ENCODE peak calls at places on chromosome 9, in ten cellular contexts. Q, D, H, O, I, M, W, C, B and L are unnamed samples.

GRCh38 chr9:36772449-36773370 is 200.0 kb downstream of the MELK start:
- DNase-seq in Q (no peak), H (no peak), M (no peak), D (peak), W (peak), B (no peak), C (peak), I (peak), O (no peak), L (peak)

GRCh38 chr9:135377431-135377830 is 102.2 kb upstream of the PPP1R26 start:
- DNase-seq in M (no peak), H (no peak), Q (no peak), D (no peak), I (no peak), W (no peak), B (no peak), C (no peak), O (no peak), L (no peak)

GRCh38 chr9:77582572-77583365 is 65.4 kb downstream of the GNA14 start:
- DNase-seq in C (no peak), W (no peak), Q (no peak), D (no peak), B (no peak), H (no peak), I (no peak), M (no peak), O (no peak), L (no peak)

GRCh38 chr9:73807956-73808355 is 656.3 kb downstream of the ANXA1 start:
- DNase-seq in B (no peak), C (no peak), I (peak), W (peak), M (no peak), H (no peak), O (no peak), D (peak), Q (no peak), L (peak)

GRCh38 chr9:4339357-4339756 is 39.5 kb upstream of the GLIS3 start:
- DNase-seq in H (peak), C (peak), O (no peak), M (peak), I (peak), W (peak), B (peak), Q (peak), D (peak), L (peak)

GRCh38 chr9:26833792-26834191 is 58.8 kb downstream of the CAAP1 start:
- DNase-seq in M (no peak), C (no peak), H (no peak), O (no peak), W (no peak), D (no peak), Q (no peak), I (no peak), B (no peak), L (peak)

GRCh38 chr9:37126214-37126788 is 5.9 kb downstream of the ZCCHC7 start:
- DNase-seq in W (no peak), O (no peak), H (no peak), D (no peak), Q (no peak), I (no peak), M (no peak), C (no peak), B (no peak), L (no peak)

GRCh38 chr9:133526721-133527321 is 2.1 kb upstream of the MYMK start:
- DNase-seq in D (peak), O (no peak), B (no peak), M (no peak), W (no peak), I (no peak), Q (no peak), H (no peak), C (no peak), L (no peak)

GRCh38 chr9:112299514-112299913 is 33.9 kb downstream of the PTBP3 start:
- DNase-seq in W (peak), M (no peak), Q (no peak), C (no peak), O (no peak), I (peak), H (no peak), D (peak), B (no peak), L (peak)

GRCh38 chr9:20262611-20263010 is 359.7 kb downstream of the MLLT3 start:
- DNase-seq in D (no peak), O (no peak), W (no peak), H (no peak), I (no peak), C (no peak), B (no peak), M (no peak), Q (no peak), L (no peak)

GRCh38 chr9:132590318-132591182 is 8.1 kb downstream of the BARHL1 start:
- DNase-seq in W (no peak), H (no peak), Q (no peak), B (no peak), O (no peak), D (no peak), I (no peak), M (no peak), C (peak), L (no peak)

GRCh38 chr9:89749500-89750116 is 144.8 kb downstream of the GADD45G start:
- DNase-seq in C (no peak), O (no peak), I (no peak), W (no peak), Q (no peak), B (no peak), D (no peak), H (no peak), M (no peak), L (no peak)

GRCh38 chr9:70924905-70925547 is 196.4 kb downstream of the TRPM3 start:
- DNase-seq in I (peak), H (no peak), D (peak), B (peak), C (peak), Q (no peak), O (peak), M (no peak), W (peak), L (peak)

GRCh38 chr9:114347675-114348074 is 18.0 kb downstream of the ORM2 start:
- DNase-seq in O (no peak), W (no peak), H (no peak), Q (no peak), B (no peak), D (no peak), I (no peak), M (no peak), C (no peak), L (no peak)

GRCh38 chr9:36592801-36593583 is 20.3 kb downstream of the MELK start:
- DNase-seq in O (no peak), W (no peak), Q (no peak), C (no peak), D (no peak), B (no peak), I (no peak), M (no peak), H (no peak), L (no peak)

GRCh38 chr9:124861342-124862229 is at the start of the genes ARPC5L and RPL35:
- DNase-seq in B (peak), M (peak), O (no peak), W (peak), C (peak), H (peak), I (peak), Q (peak), D (peak), L (peak)
- TF ChIP-seq CTCF in B (no peak), M (no peak), O (no peak), W (peak), C (peak), H (no peak), I (no peak), Q (no peak), D (peak), L (peak)

GRCh38 chr9:129143031-129143441 is 31.8 kb downstream of the PTPA start:
- DNase-seq in I (peak), O (peak), B (peak), D (peak), H (peak), Q (peak), C (peak), W (peak), M (peak), L (peak)

GRCh38 chr9:129145316-129145715 is 32.7 kb downstream of the IER5L start:
- DNase-seq in O (no peak), H (no peak), W (no peak), D (peak), I (peak), Q (no peak), M (no peak), C (no peak), B (no peak), L (no peak)

GRCh38 chr9:129142536-129142935 is 31.3 kb downstream of the PTPA start:
- DNase-seq in H (no peak), C (no peak), O (no peak), M (no peak), B (no peak), D (no peak), I (no peak), Q (no peak), W (no peak), L (no peak)

GRCh38 chr9:129142115-129142514 is 30.9 kb downstream of the PTPA start:
- DNase-seq in W (no peak), Q (no peak), C (no peak), M (no peak), I (no peak), H (no peak), O (no peak), B (no peak), D (no peak), L (no peak)

DNA sequence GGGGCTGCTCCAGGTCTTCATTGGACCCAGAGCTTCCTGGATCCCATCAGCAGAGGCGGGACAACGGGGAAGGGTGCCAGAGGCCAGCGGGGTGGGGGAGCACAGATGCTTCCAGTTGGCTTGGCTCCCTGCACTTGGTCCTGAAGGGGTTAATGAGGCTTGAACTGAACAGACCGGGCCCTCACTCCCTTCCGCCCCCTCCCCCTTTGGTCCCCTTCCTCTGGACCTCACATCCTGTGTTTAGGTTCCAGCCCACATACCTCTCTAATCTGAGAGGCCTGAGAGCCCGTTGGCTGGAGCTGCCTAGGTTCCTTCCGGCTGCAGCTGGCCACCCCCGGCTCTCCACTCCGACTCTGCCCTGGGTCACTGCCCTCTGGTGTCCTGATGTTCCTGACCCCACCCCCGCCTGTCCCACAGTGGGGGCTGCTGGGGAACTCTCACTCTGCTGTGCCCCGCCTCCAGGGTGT is 32.3 kb downstream of the PTPA start:
- DNase-seq in M (peak), C (no peak), W (no peak), Q (peak), H (peak), B (no peak), D (peak), O (no peak), I (peak), L (no peak)
- H3K4me3 ChIP-seq in M (no peak), C (no peak), W (no peak), Q (peak), H (peak), B (peak), D (peak), O (peak), I (peak), L (no peak)

DNA sequence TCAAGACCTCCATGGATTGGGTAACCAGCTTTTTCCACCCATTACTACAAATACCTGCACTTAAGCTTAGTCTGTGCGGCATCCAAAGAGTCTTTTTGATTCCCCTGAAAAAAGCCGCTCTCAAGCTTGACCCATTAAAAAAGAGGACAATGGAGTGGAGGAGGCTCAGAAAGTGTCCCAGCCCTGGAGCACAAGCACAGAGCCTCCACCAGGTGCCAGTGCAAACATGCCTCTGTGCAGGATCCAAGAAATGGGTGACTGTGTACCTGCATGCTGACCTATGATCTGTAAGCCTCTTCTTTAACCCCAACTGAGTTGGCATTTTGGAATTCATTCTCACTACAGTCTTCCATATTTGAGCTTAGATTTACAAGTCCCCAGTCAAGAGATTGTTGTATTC is 168.3 kb upstream of the TLE4 start:
- DNase-seq in O (no peak), B (no peak), W (no peak), M (no peak), H (no peak), Q (no peak), D (no peak), C (no peak), I (no peak), L (no peak)
- TF ChIP-seq CTCF in O (no peak), B (no peak), W (peak), M (no peak), H (no peak), Q (no peak), D (no peak), C (no peak), I (no peak), L (no peak)

GRCh38 chr9:6383551-6384225 is 29.3 kb upstream of the UHRF2 start:
- DNase-seq in O (peak), D (peak), Q (no peak), W (peak), I (peak), M (peak), B (no peak), H (no peak), C (no peak), L (peak)
- H3K4me3 ChIP-seq in O (no peak), D (no peak), Q (no peak), W (no peak), I (no peak), M (no peak), B (no peak), H (no peak), C (no peak), L (no peak)

GRCh38 chr9:127397722-127398647 is 1.0 kb downstream of the SLC2A8 start:
- DNase-seq in Q (peak), W (peak), O (no peak), H (peak), D (peak), C (peak), I (peak), M (peak), B (peak), L (peak)
- TF ChIP-seq CTCF in Q (peak), W (peak), O (peak), H (peak), D (peak), C (peak), I (peak), M (peak), B (no peak), L (peak)

DNA sequence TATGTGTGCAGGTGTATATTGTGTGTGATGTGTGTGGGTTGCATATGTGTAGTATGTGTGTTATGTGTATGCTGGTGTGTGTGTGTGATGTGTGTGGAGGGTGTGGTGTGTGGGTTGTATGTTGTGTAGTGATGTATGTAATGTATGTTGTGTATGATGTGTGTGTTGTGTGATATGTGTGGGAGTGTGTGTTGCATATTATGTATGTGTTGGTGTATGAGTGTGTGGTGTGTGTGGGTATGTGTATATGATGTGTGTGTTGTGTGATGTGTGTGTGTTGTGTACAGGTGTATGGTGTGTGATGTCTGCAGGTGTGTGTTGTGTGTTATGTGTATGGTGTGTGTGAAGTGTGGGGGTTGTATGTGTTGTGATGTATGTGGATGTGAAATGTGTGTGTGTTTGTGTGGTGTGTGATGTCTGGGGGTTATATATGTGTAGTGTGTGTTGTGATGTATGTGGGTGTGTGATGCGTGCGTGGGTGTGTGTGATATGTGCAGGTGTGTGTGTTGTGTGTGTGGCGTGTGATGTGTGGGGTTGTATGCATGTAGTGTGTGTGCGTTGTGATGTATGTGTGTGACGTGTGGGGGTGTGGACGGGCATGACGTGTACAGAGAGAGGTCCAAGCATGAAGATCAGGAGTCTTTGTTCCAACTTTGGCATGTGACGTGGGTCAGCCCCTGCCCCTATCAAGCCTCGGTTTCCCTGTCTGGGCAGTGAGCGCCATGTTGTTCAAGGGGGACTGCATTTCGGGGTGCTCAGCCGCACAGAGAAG is 8.5 kb upstream of the CRB2 start:
- DNase-seq in D (no peak), W (no peak), M (no peak), B (no peak), Q (no peak), C (no peak), O (no peak), I (no peak), H (no peak), L (no peak)
- H3K4me3 ChIP-seq in D (no peak), W (no peak), M (no peak), B (no peak), Q (no peak), C (no peak), O (no peak), I (no peak), H (no peak), L (no peak)

DNA sequence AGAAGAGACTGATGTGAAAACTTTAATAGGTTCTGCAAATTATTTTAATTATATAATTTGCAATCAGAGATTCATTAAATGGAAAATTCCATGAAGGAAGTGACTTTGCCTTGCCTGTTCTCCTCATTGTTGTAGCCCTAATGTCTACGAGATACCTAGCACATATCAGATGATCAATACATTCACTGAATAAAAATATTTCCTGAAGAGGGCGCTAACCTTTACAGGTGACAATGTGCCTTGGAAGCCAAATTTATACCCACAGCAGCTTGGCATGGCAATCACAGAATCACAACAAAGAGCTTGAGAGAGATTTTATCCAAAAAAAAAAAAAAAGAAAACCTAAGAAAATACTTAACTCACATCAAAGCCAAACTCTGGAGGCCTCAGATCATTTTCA is 17.4 kb downstream of the HAUS6 start:
- DNase-seq in O (no peak), Q (no peak), W (peak), D (peak), H (no peak), B (no peak), M (no peak), I (peak), C (peak), L (peak)
- TF ChIP-seq CTCF in O (no peak), Q (no peak), W (peak), D (peak), H (peak), B (no peak), M (peak), I (peak), C (peak), L (peak)

GRCh38 chr9:129322641-129323375 is 144.7 kb upstream of the IER5L start:
- DNase-seq in O (no peak), M (peak), W (no peak), C (no peak), I (no peak), Q (no peak), H (no peak), B (no peak), D (no peak), L (no peak)
- H3K4me3 ChIP-seq in O (no peak), M (no peak), W (no peak), C (no peak), I (no peak), Q (no peak), H (no peak), B (no peak), D (no peak), L (no peak)

GRCh38 chr9:128621730-128622455 is 34.8 kb downstream of the DYNC2I2 start:
- DNase-seq in M (no peak), D (no peak), B (no peak), O (no peak), Q (no peak), I (no peak), W (peak), C (no peak), H (no peak), L (peak)
- TF ChIP-seq CTCF in M (no peak), D (no peak), B (no peak), O (no peak), Q (no peak), I (no peak), W (no peak), C (no peak), H (no peak), L (no peak)

GRCh38 chr9:16704096-16704488 is 166.4 kb downstream of the BNC2 start:
- DNase-seq in D (peak), Q (no peak), B (no peak), I (no peak), H (no peak), C (no peak), W (no peak), M (no peak), O (no peak), L (no peak)
- H3K4me3 ChIP-seq in D (peak), Q (peak), B (no peak), I (peak), H (peak), C (no peak), W (no peak), M (peak), O (peak), L (no peak)